ENCODE peak calls at places on chromosomes 6 and 20, in four cellular contexts. D is fibroblast of lung, N is Panc1, S is adrenal gland. I is an unnamed sample. For H3K9me3 and H3K4me1, the result is how much of the 10 kb centered on the place peaks cover.

GRCh38 chr6:145453376-145453775 is 281.9 kb downstream of the EPM2A start:
- DNase-seq in D (no peak), S (no peak), N (no peak), I (no peak)

GRCh38 chr6:35808688-35809087 is 3.5 kb downstream of the LHFPL5 start:
- DNase-seq in D (peak), N (no peak), S (no peak), I (no peak)

GRCh38 chr20:60050193-60050960 is 92.2 kb downstream of the CDH26 start:
- DNase-seq in S (no peak), D (no peak), N (no peak), I (peak)

GRCh38 chr6:42264852-42265390 is 47.3 kb upstream of the MRPS10 start:
- DNase-seq in D (no peak), S (no peak), N (no peak), I (no peak)

GRCh38 chr6:42110683-42111082 is 31.7 kb downstream of the C6orf132 start:
- DNase-seq in D (no peak), S (no peak), N (no peak), I (no peak)

GRCh38 chr6:161809991-161810390 is 536.1 kb upstream of the AGPAT4 start:
- DNase-seq in N (no peak), D (no peak), S (no peak), I (no peak)

GRCh38 chr6:7431594-7432390 is 42.2 kb downstream of the RIOK1 start:
- DNase-seq in N (no peak), S (no peak), D (no peak), I (no peak)

GRCh38 chr6:96089173-96089572 is 73.4 kb downstream of the FUT9 start:
- DNase-seq in D (no peak), S (no peak), N (peak), I (no peak)

GRCh38 chr6:3516094-3516493 is 59.2 kb upstream of the SLC22A23 start:
- DNase-seq in D (no peak), S (no peak), N (no peak), I (no peak)

GRCh38 chr6:31933537-31933936 is 6.0 kb downstream of the C2 start:
- DNase-seq in S (no peak), N (no peak), D (no peak), I (no peak)

GRCh38 chr6:132961122-132961521 is 146.8 kb downstream of the RPS12 start:
- DNase-seq in N (peak), S (no peak), D (peak), I (no peak)

GRCh38 chr6:56725257-56725656 is 82.6 kb upstream of the DST start:
- DNase-seq in N (no peak), S (no peak), D (no peak), I (no peak)

GRCh38 chr6:68741501-68742343 is 106.6 kb downstream of the ADGRB3 start:
- DNase-seq in D (peak), S (no peak), N (no peak), I (no peak)

GRCh38 chr6:43817192-43817591 is 47.2 kb downstream of the VEGFA start:
- DNase-seq in S (peak), D (peak), N (no peak), I (no peak)

GRCh38 chr6:26501482-26501986 is 1.4 kb downstream of the BTN1A1 start:
- DNase-seq in N (no peak), S (peak), D (peak), I (no peak)

GRCh38 chr6:152272486-152272885 is 364.7 kb downstream of the SYNE1 start:
- DNase-seq in D (no peak), S (no peak), N (no peak), I (no peak)

GRCh38 chr6:24501914-24502313 is 7.1 kb downstream of the ALDH5A1 start:
- DNase-seq in N (no peak), D (no peak), S (no peak), I (no peak)

GRCh38 chr6:163414367-163415175 is at the start of gene QKI:
- DNase-seq in S (peak), N (no peak), D (peak), I (peak)

GRCh38 chr20:48603819-48604405 is 223.9 kb downstream of the PREX1 start:
- DNase-seq in S (no peak), N (no peak), D (no peak), I (no peak)

GRCh38 chr6:11011787-11012234 is 32.3 kb downstream of the ELOVL2 start:
- DNase-seq in S (no peak), D (no peak), N (peak), I (peak)

GRCh38 chr6:161137839-161138544 is 135.9 kb downstream of the AGPAT4 start:
- DNase-seq in N (no peak), D (peak), S (no peak), I (no peak)

GRCh38 chr6:31827286-31828079 is at the start of gene HSPA1B:
- DNase-seq in N (peak), D (peak), S (peak), I (peak)

GRCh38 chr6:147166360-147166944 is 37.8 kb upstream of the STXBP5 start:
- DNase-seq in S (no peak), D (peak), N (no peak), I (no peak)

GRCh38 chr20:2652724-2653510 is 485 bp downstream of the NOP56 start:
- DNase-seq in D (no peak), N (no peak), S (peak), I (peak)

GRCh38 chr6:131981624-131981978 is 30.4 kb upstream of the CCN2 start:
- DNase-seq in S (no peak), D (no peak), N (no peak), I (no peak)

GRCh38 chr6:136173519-136174507 is 76.3 kb downstream of the MTFR2 start:
- DNase-seq in D (peak), N (no peak), S (peak), I (no peak)

GRCh38 chr6:52077180-52077884 is 10.1 kb downstream of the PKHD1 start:
- DNase-seq in N (no peak), S (no peak), D (no peak), I (no peak)

GRCh38 chr6:45595010-45595851 is 217.5 kb upstream of the SUPT3H start:
- DNase-seq in S (no peak), N (no peak), D (no peak), I (no peak)

GRCh38 chr20:55881204-55881603 is 124.1 kb downstream of the CBLN4 start:
- DNase-seq in S (no peak), D (no peak), N (no peak), I (no peak)
- H3K9me3 ChIP-seq in S (under half), D (under half), N (under half), I (under half)

DNA sequence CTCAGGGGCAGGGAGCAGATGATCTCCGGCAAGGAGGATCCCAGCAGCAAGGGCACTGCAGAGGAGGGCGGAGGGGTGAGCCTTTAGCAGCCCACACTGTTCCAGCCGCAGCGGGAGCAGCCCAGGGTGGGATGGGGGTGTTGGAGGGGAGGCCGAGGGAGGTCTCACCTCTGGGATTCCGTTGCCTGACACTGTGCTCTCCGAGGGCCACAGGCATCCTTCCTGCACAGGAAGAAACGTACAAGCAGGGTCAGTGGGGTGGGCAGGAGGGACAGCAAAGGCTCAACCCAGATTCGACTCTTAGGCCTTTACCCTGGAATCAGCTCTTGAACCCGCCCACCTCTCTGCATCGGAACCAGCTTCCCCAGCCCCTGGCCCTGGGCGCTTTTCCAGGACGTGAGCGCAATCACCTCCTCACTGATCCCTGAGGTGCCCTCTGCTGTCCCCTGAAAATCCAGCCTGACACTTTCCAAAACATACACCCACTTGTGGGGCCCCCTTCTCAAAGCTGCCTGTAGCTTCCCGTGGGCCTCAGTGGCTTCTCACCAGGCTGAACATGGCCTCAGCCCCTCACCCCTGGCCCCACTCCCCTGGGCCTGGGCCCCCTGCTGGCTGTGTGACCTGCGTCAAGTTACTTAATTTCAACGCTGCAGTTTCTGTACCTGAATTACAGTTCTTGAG is 32.8 kb upstream of the ZBP1 start:
- DNase-seq in D (no peak), S (peak), N (no peak), I (peak)
- TF ChIP-seq CTCF in D (no peak), S (no peak), N (no peak), I (no peak)

GRCh38 chr6:158869010-158869603 is 49.9 kb upstream of the EZR start:
- DNase-seq in D (no peak), S (peak), N (no peak), I (peak)
- H3K4me1 ChIP-seq in D (under half), S (under half), N (under half), I (under half)

GRCh38 chr6:169087436-169088046 is 166.1 kb downstream of the THBS2 start:
- DNase-seq in N (no peak), S (no peak), D (peak), I (no peak)
- H3K9me3 ChIP-seq in N (under half), S (under half), D (under half), I (under half)

GRCh38 chr6:111579816-111580215 is 25.9 kb downstream of the TRAF3IP2 start:
- DNase-seq in D (no peak), N (no peak), S (no peak), I (no peak)

GRCh38 chr6:111580401-111580800 is 25.3 kb downstream of the TRAF3IP2 start:
- DNase-seq in S (no peak), D (no peak), N (no peak), I (no peak)

GRCh38 chr6:111581957-111582356 is 23.7 kb downstream of the TRAF3IP2 start:
- DNase-seq in S (no peak), N (no peak), D (no peak), I (no peak)

GRCh38 chr6:111583221-111583620 is 22.5 kb downstream of the TRAF3IP2 start:
- DNase-seq in S (no peak), D (no peak), N (no peak), I (no peak)

GRCh38 chr6:111580826-111581505 is 24.7 kb downstream of the TRAF3IP2 start:
- DNase-seq in D (peak), N (no peak), S (no peak), I (no peak)
- TF ChIP-seq CTCF in D (no peak), N (no peak), S (no peak), I (no peak)

DNA sequence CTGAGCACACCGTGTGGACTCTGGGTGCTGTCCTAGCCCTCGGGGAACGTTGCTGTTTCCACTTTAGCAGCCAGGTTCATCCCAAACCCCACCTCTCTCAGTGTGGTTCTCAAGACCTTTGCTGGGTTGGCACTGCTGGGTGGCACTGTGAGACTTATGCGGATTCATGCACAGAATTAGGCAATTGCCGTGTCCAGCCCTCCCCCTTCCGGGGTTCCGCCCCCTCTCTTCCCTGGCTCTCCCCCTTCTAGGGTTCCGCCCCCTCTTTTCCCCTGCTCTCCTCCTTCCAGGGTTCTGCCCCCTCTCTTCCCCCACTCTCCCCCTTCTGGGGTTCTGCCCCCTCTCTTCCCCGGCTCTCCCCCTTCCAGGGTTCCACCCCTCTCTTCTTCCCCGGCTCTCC is 39.8 kb upstream of the SLCO4A1 start:
- DNase-seq in N (no peak), S (no peak), D (no peak), I (peak)
- H3K4me1 ChIP-seq in N (half or more), S (under half), D (under half), I (under half)

GRCh38 chr20:29740951-29741593 is 1516.4 kb upstream of the DEFB115 start:
- DNase-seq in N (no peak), S (no peak), D (no peak), I (no peak)
- H3K9me3 ChIP-seq in N (under half), S (under half), D (under half), I (under half)

GRCh38 chr6:32968770-32969684 is 633 bp downstream of the BRD2 start:
- DNase-seq in N (no peak), D (peak), S (peak), I (peak)

GRCh38 chr6:32969685-32970412 is 1.5 kb downstream of the BRD2 start:
- DNase-seq in N (peak), D (peak), S (peak), I (peak)

GRCh38 chr6:32965901-32966300 is 2.5 kb upstream of the BRD2 start:
- DNase-seq in N (no peak), D (no peak), S (no peak), I (no peak)

GRCh38 chr6:32968093-32968769 is at the start of gene BRD2:
- DNase-seq in S (peak), N (peak), D (peak), I (peak)

DNA sequence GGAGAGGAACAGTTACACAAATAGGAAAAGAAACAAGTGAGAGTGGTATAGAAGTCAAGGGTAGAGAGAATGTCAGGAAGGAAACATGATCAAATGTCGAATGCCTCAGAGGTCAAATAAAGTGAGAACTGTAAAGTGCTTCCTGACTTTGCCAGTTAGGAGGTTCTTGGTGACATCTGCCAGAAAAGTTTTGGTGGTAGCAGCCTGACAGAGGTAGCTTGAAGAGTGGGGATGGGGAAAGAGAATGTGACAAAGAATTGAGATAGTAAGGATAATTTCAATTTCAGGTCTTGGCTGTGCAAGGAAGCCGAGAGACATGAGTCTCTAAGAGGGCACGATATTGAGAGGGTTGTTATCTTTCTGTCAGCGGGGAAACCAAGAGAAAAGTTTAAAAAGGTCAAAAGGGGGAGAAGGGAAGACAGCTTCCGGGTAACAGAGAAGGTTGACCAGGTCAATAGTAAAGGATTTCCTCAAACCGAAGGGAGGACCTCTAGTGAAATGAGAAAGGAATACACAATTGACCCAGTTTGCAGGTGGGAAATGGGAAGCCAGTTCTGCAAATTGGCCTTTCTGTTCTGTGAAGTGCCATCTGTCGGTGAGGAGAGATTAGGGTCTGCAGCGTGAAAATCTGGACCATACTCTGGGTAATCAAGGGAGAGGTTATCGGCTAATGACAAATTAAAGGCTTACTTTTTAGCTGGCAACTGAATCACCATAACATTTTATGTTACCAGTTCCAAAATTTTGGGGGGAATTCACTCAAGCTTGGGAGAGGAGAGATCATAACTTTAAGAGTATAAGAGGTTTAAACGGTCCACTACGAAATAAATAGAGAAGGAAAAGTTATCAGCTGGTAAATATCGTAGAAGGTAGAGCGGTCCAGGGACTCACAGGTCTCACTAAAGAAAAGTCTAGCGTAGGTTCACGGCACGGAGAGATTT is 973 bp upstream of the BRD2 start:
- DNase-seq in D (peak), N (no peak), S (no peak), I (no peak)
- TF ChIP-seq CTCF in D (peak), N (peak), S (peak), I (no peak)

I was measured in prostate gland.